ENCODE peak calls at places on chromosomes 2 and 18, in six cellular contexts. D, J, Q, F, A and C are unnamed samples.

GRCh38 chr2:171345971-171346722 is 87.6 kb downstream of the METTL8 start:
- DNase-seq in D (no peak), J (no peak), Q (no peak), F (no peak), A (no peak), C (no peak)

GRCh38 chr2:70144443-70145167 is 46.2 kb downstream of the C2orf42 start:
- DNase-seq in D (no peak), J (no peak), Q (no peak), F (no peak), A (no peak), C (no peak)

GRCh38 chr18:51561821-51562220 is 364.3 kb upstream of the MEX3C start:
- DNase-seq in D (peak), J (no peak), Q (no peak), F (no peak), A (no peak), C (no peak)

GRCh38 chr2:168685619-168686453 is 116.6 kb upstream of the NOSTRIN start:
- DNase-seq in D (no peak), J (no peak), Q (no peak), F (no peak), A (peak), C (no peak)

GRCh38 chr2:117087565-117088291 is 726.8 kb upstream of the DDX18 start:
- DNase-seq in D (no peak), J (no peak), Q (no peak), F (no peak), A (no peak), C (no peak)

GRCh38 chr2:223731503-223731902 is 105.9 kb downstream of the AP1S3 start:
- DNase-seq in D (no peak), J (no peak), Q (no peak), F (no peak), A (no peak), C (no peak)

GRCh38 chr18:59005266-59005665 is 134.4 kb upstream of the SEC11C start:
- DNase-seq in D (peak), J (peak), Q (no peak), F (peak), A (no peak), C (no peak)

GRCh38 chr2:128594953-128595677 is 276.4 kb upstream of the HS6ST1 start:
- DNase-seq in D (no peak), J (no peak), Q (peak), F (peak), A (no peak), C (no peak)

GRCh38 chr2:107008843-107009242 is 122.9 kb upstream of the ST6GAL2 start:
- DNase-seq in D (no peak), J (no peak), Q (no peak), F (no peak), A (no peak), C (no peak)

GRCh38 chr2:163175294-163175693 is 336.7 kb upstream of the KCNH7 start:
- DNase-seq in D (no peak), J (no peak), Q (no peak), F (no peak), A (no peak), C (no peak)

GRCh38 chr2:170425291-170425751 is 247.4 kb downstream of the MYO3B start:
- DNase-seq in D (no peak), J (peak), Q (no peak), F (no peak), A (no peak), C (no peak)

GRCh38 chr2:207792244-207792785 is 22.6 kb upstream of the FZD5 start:
- DNase-seq in D (peak), J (peak), Q (no peak), F (no peak), A (peak), C (no peak)

GRCh38 chr2:168212167-168212566 is 35.2 kb downstream of the STK39 start:
- DNase-seq in D (no peak), J (no peak), Q (no peak), F (no peak), A (no peak), C (no peak)

GRCh38 chr2:130778781-130779180 is 23.4 kb downstream of the AMER3 start:
- DNase-seq in D (no peak), J (no peak), Q (no peak), F (peak), A (no peak), C (no peak)

GRCh38 chr2:109612991-109613921 is 510 bp downstream of the SEPTIN10 start:
- DNase-seq in D (peak), J (peak), Q (no peak), F (peak), A (peak), C (no peak)

GRCh38 chr18:22346968-22347611 is 70.6 kb downstream of the CTAGE1 start:
- DNase-seq in D (peak), J (peak), Q (peak), F (peak), A (no peak), C (no peak)

GRCh38 chr18:37274988-37275590 is 290.5 kb downstream of the CELF4 start:
- DNase-seq in D (no peak), J (no peak), Q (no peak), F (no peak), A (no peak), C (no peak)

GRCh38 chr2:213105212-213105611 is 46.2 kb downstream of the IKZF2 start:
- DNase-seq in D (no peak), J (no peak), Q (no peak), F (no peak), A (no peak), C (no peak)

GRCh38 chr18:48833701-48834394 is 116.9 kb downstream of the SMAD7 start:
- DNase-seq in D (no peak), J (no peak), Q (no peak), F (peak), A (no peak), C (peak)

GRCh38 chr2:147331790-147332419 is 512.9 kb upstream of the ACVR2A start:
- DNase-seq in D (no peak), J (peak), Q (no peak), F (no peak), A (no peak), C (peak)

GRCh38 chr18:45589559-45590041 is 25.7 kb upstream of the SLC14A2 start:
- DNase-seq in D (no peak), J (peak), Q (no peak), F (no peak), A (peak), C (no peak)

GRCh38 chr2:105274046-105274445 is 32.5 kb downstream of the GPR45 start:
- DNase-seq in D (no peak), J (no peak), Q (peak), F (no peak), A (no peak), C (no peak)

GRCh38 chr2:43276517-43276931 is 50.1 kb upstream of the ZFP36L2 start:
- DNase-seq in D (no peak), J (no peak), Q (no peak), F (no peak), A (peak), C (no peak)

GRCh38 chr2:126864861-126865260 is 33.8 kb upstream of the TEX51 start:
- DNase-seq in D (no peak), J (no peak), Q (no peak), F (peak), A (no peak), C (peak)

GRCh38 chr2:30147715-30148611 is 1.2 kb downstream of the YPEL5 start:
- DNase-seq in D (peak), J (peak), Q (peak), F (peak), A (peak), C (peak)
- TF ChIP-seq CTCF in D (no peak), J (peak), Q (peak), F (peak), A (peak), C (peak)

GRCh38 chr2:120520929-120521912 is 175.3 kb downstream of the INHBB start:
- DNase-seq in D (peak), J (peak), Q (no peak), F (no peak), A (peak), C (peak)
- TF ChIP-seq CTCF in D (peak), J (peak), Q (peak), F (peak), A (peak), C (peak)

GRCh38 chr2:196511258-196511971 is 128.1 kb upstream of the CCDC150 start:
- DNase-seq in D (no peak), J (no peak), Q (no peak), F (no peak), A (no peak), C (no peak)

GRCh38 chr2:196515041-196515440 is 124.5 kb upstream of the CCDC150 start:
- DNase-seq in D (peak), J (no peak), Q (no peak), F (no peak), A (no peak), C (no peak)

GRCh38 chr2:196515608-196516007 is 123.9 kb upstream of the CCDC150 start:
- DNase-seq in D (peak), J (no peak), Q (no peak), F (no peak), A (no peak), C (no peak)

GRCh38 chr2:196514641-196515040 is 124.9 kb upstream of the CCDC150 start:
- DNase-seq in D (no peak), J (no peak), Q (no peak), F (no peak), A (no peak), C (no peak)

DNA sequence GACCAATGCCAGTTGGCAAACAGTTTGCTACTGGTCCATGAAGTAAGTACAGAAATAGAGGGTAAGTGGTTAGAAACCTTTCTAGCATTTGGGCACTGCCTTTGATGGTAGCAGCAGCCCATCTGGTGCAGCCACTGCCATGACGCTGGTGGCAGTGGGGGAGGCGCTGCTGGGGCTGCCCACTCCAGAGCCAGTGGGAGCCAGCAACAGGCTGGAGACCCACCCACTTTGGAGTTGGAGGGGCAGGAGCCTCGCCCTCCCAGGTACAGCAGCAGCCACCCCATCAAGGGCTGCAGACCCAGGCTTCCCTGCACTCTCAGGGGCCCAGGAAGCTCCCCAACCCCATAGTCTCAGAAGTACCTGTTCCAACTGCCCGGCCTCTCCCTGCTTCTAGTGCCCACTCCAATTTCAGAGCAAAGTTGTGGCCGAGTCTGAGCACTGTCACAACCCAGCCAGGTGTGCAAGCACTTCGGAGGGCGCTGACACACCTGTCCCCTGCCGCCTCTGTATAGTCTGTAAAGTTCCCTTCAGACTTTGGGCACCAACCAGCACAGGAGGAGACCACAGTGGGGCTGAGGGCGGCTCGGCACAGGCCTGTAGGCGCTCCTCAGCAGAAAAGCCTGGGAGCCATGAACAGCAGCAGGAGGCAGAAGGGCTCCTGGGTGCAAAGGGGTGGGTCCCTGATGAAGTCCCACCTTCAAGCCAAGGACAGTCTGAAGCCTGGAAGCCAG is 125.6 kb upstream of the CCDC150 start:
- DNase-seq in D (no peak), J (no peak), Q (no peak), F (no peak), A (no peak), C (no peak)
- TF ChIP-seq CTCF in D (no peak), J (no peak), Q (no peak), F (no peak), A (no peak), C (no peak)

GRCh38 chr18:8831531-8831930 is 126.2 kb downstream of the MTCL1 start:
- DNase-seq in D (no peak), J (no peak), Q (no peak), F (no peak), A (no peak), C (no peak)
- TF ChIP-seq CTCF in D (no peak), J (no peak), Q (no peak), F (no peak), A (no peak), C (no peak)

GRCh38 chr2:66030553-66030952 is 404.4 kb upstream of the MEIS1 start:
- DNase-seq in D (no peak), J (peak), Q (no peak), F (no peak), A (peak), C (no peak)
- TF ChIP-seq CTCF in D (no peak), J (no peak), Q (no peak), F (no peak), A (peak), C (peak)

GRCh38 chr2:235803028-235803427 is 309.2 kb downstream of the AGAP1 start:
- DNase-seq in D (no peak), J (peak), Q (no peak), F (no peak), A (no peak), C (no peak)
- TF ChIP-seq CTCF in D (no peak), J (no peak), Q (peak), F (peak), A (peak), C (no peak)

GRCh38 chr18:2180586-2180985 is 390.7 kb downstream of the METTL4 start:
- DNase-seq in D (no peak), J (no peak), Q (no peak), F (no peak), A (no peak), C (no peak)
- TF ChIP-seq CTCF in D (no peak), J (no peak), Q (no peak), F (no peak), A (no peak), C (no peak)

GRCh38 chr2:37925063-37925897 is at the start of gene RMDN2:
- DNase-seq in D (peak), J (peak), Q (peak), F (peak), A (peak), C (peak)
- TF ChIP-seq CTCF in D (no peak), J (no peak), Q (no peak), F (no peak), A (peak), C (peak)

GRCh38 chr2:155364766-155365165 is 666.3 kb downstream of the KCNJ3 start:
- DNase-seq in D (no peak), J (no peak), Q (no peak), F (no peak), A (no peak), C (no peak)

GRCh38 chr2:155368934-155369333 is 670.4 kb downstream of the KCNJ3 start:
- DNase-seq in D (no peak), J (peak), Q (no peak), F (no peak), A (no peak), C (no peak)

GRCh38 chr2:155363349-155363888 is 664.9 kb downstream of the KCNJ3 start:
- DNase-seq in D (no peak), J (no peak), Q (no peak), F (no peak), A (no peak), C (no peak)
- TF ChIP-seq CTCF in D (no peak), J (no peak), Q (no peak), F (no peak), A (no peak), C (no peak)

GRCh38 chr2:240733803-240734495 is 42.3 kb downstream of the AQP12A start:
- DNase-seq in D (no peak), J (no peak), Q (no peak), F (no peak), A (no peak), C (no peak)
- TF ChIP-seq CTCF in D (no peak), J (no peak), Q (no peak), F (peak), A (peak), C (peak)